ENCODE peak calls at places on chromosomes 2 and 18, in four cellular contexts. F is GM12878, U is H1, D is HepG2. S is an unnamed sample.

GRCh38 chr18:63043516-63043915 is 276.1 kb downstream of the BCL2 start:
- DNase-seq in F (no peak), U (no peak), D (no peak), S (no peak)

GRCh38 chr2:191382801-191383200 is 137.6 kb downstream of the MYO1B start:
- DNase-seq in F (no peak), U (no peak), D (peak), S (no peak)

GRCh38 chr2:121532347-121532766 is 1.7 kb downstream of the RNU4ATAC start:
- DNase-seq in F (no peak), U (no peak), D (peak), S (no peak)

GRCh38 chr2:80621661-80622060 is 317.1 kb upstream of the LRRTM1 start:
- DNase-seq in F (no peak), U (no peak), D (no peak), S (no peak)

GRCh38 chr2:70399046-70399445 is 97.2 kb upstream of the FAM136A start:
- DNase-seq in F (no peak), U (no peak), D (no peak), S (no peak)

GRCh38 chr2:8138923-8139667 is 542.8 kb upstream of the ID2 start:
- DNase-seq in F (no peak), U (no peak), D (peak), S (no peak)

GRCh38 chr18:62812891-62813290 is 97.5 kb downstream of the PHLPP1 start:
- DNase-seq in F (no peak), U (no peak), D (no peak), S (no peak)

GRCh38 chr2:240252872-240253511 is 112.5 kb upstream of the OTOS start:
- DNase-seq in F (no peak), U (no peak), D (no peak), S (no peak)

GRCh38 chr2:190488516-190489220 is 45.9 kb downstream of the NEMP2 start:
- DNase-seq in F (no peak), U (no peak), D (no peak), S (no peak)

GRCh38 chr18:10140928-10141327 is 227.1 kb downstream of the VAPA start:
- DNase-seq in F (no peak), U (peak), D (peak), S (no peak)

GRCh38 chr2:190023860-190024259 is 38.7 kb downstream of the MSTN start:
- DNase-seq in F (no peak), U (no peak), D (peak), S (peak)

GRCh38 chr2:203579131-203579643 is 44.1 kb upstream of the RAPH1 start:
- DNase-seq in F (peak), U (no peak), D (no peak), S (no peak)

GRCh38 chr2:155080394-155080793 is 381.9 kb downstream of the KCNJ3 start:
- DNase-seq in F (no peak), U (no peak), D (no peak), S (no peak)

GRCh38 chr18:44967599-44967998 is 286.9 kb downstream of the SETBP1 start:
- DNase-seq in F (no peak), U (no peak), D (no peak), S (no peak)

GRCh38 chr2:219490600-219491130 is 8.0 kb upstream of the GMPPA start:
- DNase-seq in F (no peak), U (no peak), D (no peak), S (no peak)

GRCh38 chr2:219491278-219491967 is 7.3 kb upstream of the GMPPA start:
- DNase-seq in F (no peak), U (no peak), D (no peak), S (no peak)

GRCh38 chr2:219490186-219490585 is 8.5 kb upstream of the GMPPA start:
- DNase-seq in F (no peak), U (no peak), D (no peak), S (no peak)

GRCh38 chr2:219493086-219493485 is 5.6 kb upstream of the GMPPA start:
- DNase-seq in F (no peak), U (no peak), D (no peak), S (no peak)

DNA sequence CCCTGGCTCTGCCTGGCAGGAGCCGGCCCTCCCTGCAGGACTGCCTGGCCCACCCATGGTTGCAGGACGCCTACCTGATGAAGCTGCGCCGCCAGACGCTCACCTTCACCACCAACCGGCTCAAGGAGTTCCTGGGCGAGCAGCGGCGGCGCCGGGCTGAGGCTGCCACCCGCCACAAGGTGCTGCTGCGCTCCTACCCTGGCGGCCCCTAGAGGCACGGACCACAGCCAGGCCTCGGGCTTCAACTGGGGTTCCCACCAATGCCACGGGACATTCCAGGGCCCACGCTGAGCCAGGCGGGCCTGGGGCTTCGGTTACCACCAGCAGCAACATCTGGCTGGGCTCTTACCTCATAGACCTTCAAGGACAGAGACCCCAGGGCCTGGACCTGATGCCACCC is 6.1 kb upstream of the GMPPA start:
- DNase-seq in F (no peak), U (peak), D (peak), S (no peak)
- TF ChIP-seq ZNF274 in F (no peak), U (no peak), D (no peak), S (no peak)

DNA sequence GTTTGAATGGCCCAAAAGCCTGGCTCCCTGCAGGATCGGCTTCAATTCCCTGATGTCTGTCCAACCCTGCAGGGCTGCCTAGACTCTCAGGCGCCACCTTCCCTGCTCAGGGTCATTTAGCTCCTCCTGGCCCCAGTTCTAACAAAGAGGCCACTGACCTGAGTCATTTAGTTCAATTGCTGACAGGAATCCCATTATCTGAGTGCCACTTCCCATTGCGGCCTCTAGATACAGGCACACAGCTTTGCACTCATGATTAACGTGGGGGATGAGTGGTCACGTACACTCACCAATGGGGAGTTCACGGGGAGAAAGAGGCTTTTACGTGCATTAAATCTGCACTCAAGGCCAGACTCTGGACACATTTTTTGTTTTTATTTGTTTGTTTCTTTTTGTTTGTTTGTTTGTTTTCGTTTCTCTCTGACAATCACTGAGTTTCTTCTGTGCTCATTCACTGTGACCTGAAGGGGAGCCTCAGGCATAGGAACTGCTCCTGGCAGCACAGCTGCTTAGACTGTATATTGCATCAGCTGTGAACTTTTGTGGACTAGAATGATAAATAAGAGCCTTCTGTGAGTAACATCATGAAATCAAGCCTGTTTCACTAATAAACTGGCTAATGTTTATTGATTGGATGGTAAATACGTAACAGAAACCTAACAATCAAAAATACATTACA is 118.9 kb upstream of the CTNNA2 start:
- DNase-seq in F (no peak), U (no peak), D (peak), S (peak)
- TF ChIP-seq SUZ12 in F (no peak), U (no peak), D (no peak), S (no peak)

GRCh38 chr2:47177042-47177565 is 22.0 kb upstream of the STPG4 start:
- DNase-seq in F (no peak), U (no peak), D (no peak), S (no peak)

GRCh38 chr2:47174731-47175361 is 19.7 kb upstream of the STPG4 start:
- DNase-seq in F (no peak), U (no peak), D (peak), S (no peak)

GRCh38 chr2:47172156-47172921 is 17.2 kb upstream of the STPG4 start:
- DNase-seq in F (no peak), U (no peak), D (peak), S (no peak)

GRCh38 chr2:47172922-47173695 is 18.0 kb upstream of the STPG4 start:
- DNase-seq in F (no peak), U (no peak), D (no peak), S (no peak)

GRCh38 chr2:47173986-47174730 is 19.1 kb upstream of the STPG4 start:
- DNase-seq in F (no peak), U (no peak), D (no peak), S (no peak)
- TF ChIP-seq ZNF274 in F (no peak), U (no peak), D (no peak), S (no peak)

GRCh38 chr2:196516541-196516940 is 123.0 kb upstream of the CCDC150 start:
- DNase-seq in F (no peak), U (no peak), D (no peak), S (no peak)
- TF ChIP-seq SUZ12 in F (no peak), U (no peak), D (no peak), S (no peak)